ENCODE peak calls at places on chromosome 15, in eight cellular contexts. O, N, M, J, C, X, Q and E are unnamed samples.

GRCh38 chr15:63763476-63764123 is 70.1 kb downstream of the HERC1 start:
- DNase-seq in O (no peak), N (no peak), M (no peak), J (no peak), C (no peak), X (no peak), Q (no peak), E (no peak)

GRCh38 chr15:91936182-91936775 is 82.8 kb downstream of the SLCO3A1 start:
- DNase-seq in O (no peak), N (no peak), M (no peak), J (no peak), C (no peak), X (no peak), Q (no peak), E (no peak)

GRCh38 chr15:52709172-52709979 is 30.2 kb upstream of the ATOSA start:
- DNase-seq in O (peak; percentile 94), N (no peak), M (no peak), J (no peak), C (no peak), X (no peak), Q (no peak), E (no peak)

GRCh38 chr15:89136818-89137772 is 48.8 kb downstream of the ABHD2 start:
- DNase-seq in O (no peak), N (no peak), M (no peak), J (no peak), C (no peak), X (no peak), Q (peak; percentile 77), E (no peak)

GRCh38 chr15:59556405-59556804 is 55.2 kb upstream of the GCNT3 start:
- DNase-seq in O (no peak), N (no peak), M (no peak), J (no peak), C (no peak), X (no peak), Q (no peak), E (no peak)

GRCh38 chr15:90040618-90041017 is 39.5 kb downstream of the ZNF710 start:
- DNase-seq in O (no peak), N (peak; percentile 33), M (no peak), J (no peak), C (no peak), X (no peak), Q (no peak), E (no peak)

GRCh38 chr15:99511865-99512632 is 53.7 kb upstream of the MEF2A start:
- DNase-seq in O (no peak), N (no peak), M (no peak), J (peak; percentile 60), C (no peak), X (no peak), Q (no peak), E (no peak)

GRCh38 chr15:63970723-63971426 is 75.4 kb downstream of the DAPK2 start:
- DNase-seq in O (no peak), N (no peak), M (no peak), J (no peak), C (no peak), X (no peak), Q (no peak), E (no peak)

GRCh38 chr15:56739964-56740640 is 6.8 kb upstream of the ZNF280D start:
- DNase-seq in O (peak; percentile 83), N (no peak), M (peak; percentile 49), J (no peak), C (no peak), X (no peak), Q (no peak), E (no peak)

GRCh38 chr15:21260966-21261395 is 179.3 kb downstream of the POTEB3 start:
- DNase-seq in O (no peak), N (peak; percentile 69), M (no peak), J (no peak), C (peak; percentile 26), X (no peak), Q (peak; percentile 62), E (no peak)

GRCh38 chr15:79595995-79596622 is 164.0 kb downstream of the MINAR1 start:
- DNase-seq in O (peak; percentile 98), N (no peak), M (peak; percentile 95), J (peak; percentile 83), C (peak; percentile 87), X (no peak), Q (no peak), E (peak; percentile 54)

GRCh38 chr15:90201944-90202375 is 830 bp downstream of the SEMA4B start:
- DNase-seq in O (peak; percentile 52), N (no peak), M (no peak), J (no peak), C (no peak), X (no peak), Q (no peak), E (no peak)

GRCh38 chr15:88450125-88450798 is 16.9 kb downstream of the MRPL46 start:
- DNase-seq in O (peak; percentile 91), N (no peak), M (peak; percentile 49), J (peak; percentile 63), C (peak; percentile 92), X (peak; percentile 6), Q (peak; percentile 68), E (peak; percentile 38)

GRCh38 chr15:39589193-39589814 is 8.4 kb downstream of the THBS1 start:
- DNase-seq in O (no peak), N (no peak), M (no peak), J (no peak), C (no peak), X (no peak), Q (no peak), E (no peak)

GRCh38 chr15:98560338-98560737 is 88.0 kb upstream of the IGF1R start:
- DNase-seq in O (no peak), N (no peak), M (no peak), J (no peak), C (no peak), X (no peak), Q (no peak), E (no peak)

GRCh38 chr15:89666147-89666857 is 11.0 kb upstream of the KIF7 start:
- DNase-seq in O (peak; percentile 29), N (no peak), M (no peak), J (no peak), C (no peak), X (no peak), Q (peak; percentile 63), E (no peak)

GRCh38 chr15:80160570-80161156 is 7.9 kb downstream of the FAH start:
- DNase-seq in O (no peak), N (no peak), M (no peak), J (peak; percentile 92), C (no peak), X (no peak), Q (peak; percentile 78), E (peak; percentile 85)

GRCh38 chr15:41930867-41931222 is 37.0 kb upstream of the SPTBN5 start:
- DNase-seq in O (no peak), N (no peak), M (no peak), J (no peak), C (no peak), X (no peak), Q (no peak), E (no peak)
- H3K27me3 ChIP-seq in O (no peaks in the 10 kb centered on the region), N (no peaks in the 10 kb centered on the region), M (no peaks in the 10 kb centered on the region), J (no peaks in the 10 kb centered on the region), C (no peaks in the 10 kb centered on the region), X (no peaks in the 10 kb centered on the region), Q (no peaks in the 10 kb centered on the region), E (no peaks in the 10 kb centered on the region)

DNA sequence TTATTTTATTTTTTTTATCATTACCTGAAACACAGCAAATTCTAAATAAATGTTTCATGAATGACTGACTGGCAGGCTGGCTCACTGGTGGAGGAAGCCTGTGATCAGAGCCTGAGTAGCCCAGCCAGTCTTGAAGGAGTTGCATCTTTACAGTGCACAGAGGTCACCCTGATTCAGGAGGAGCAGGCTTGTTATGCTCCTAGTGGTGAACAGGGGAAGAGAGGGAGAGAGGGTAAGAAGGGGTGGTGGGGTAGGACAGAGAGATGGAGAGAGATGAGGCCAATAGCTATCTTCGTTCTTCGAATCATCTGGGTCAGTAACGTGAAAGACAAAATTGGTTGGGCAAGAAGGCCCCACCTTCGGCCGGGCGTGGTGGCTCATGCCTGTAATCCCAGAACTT is 202.6 kb upstream of the MCTP2 start:
- DNase-seq in O (no peak), N (no peak), M (no peak), J (no peak), C (no peak), X (no peak), Q (no peak), E (no peak)
- TF ChIP-seq CTCF in O (no peak), N (no peak), M (no peak), J (no peak), C (no peak), X (no peak), Q (no peak), E (no peak)

GRCh38 chr15:48361690-48362089 is 30.5 kb downstream of the DUT start:
- DNase-seq in O (no peak), N (no peak), M (no peak), J (no peak), C (no peak), X (no peak), Q (no peak), E (no peak)

GRCh38 chr15:48360841-48361240 is 29.6 kb downstream of the DUT start:
- DNase-seq in O (peak; percentile 9), N (no peak), M (peak; percentile 10), J (no peak), C (no peak), X (no peak), Q (no peak), E (no peak)

GRCh38 chr15:48355377-48355776 is 24.1 kb downstream of the DUT start:
- DNase-seq in O (no peak), N (no peak), M (no peak), J (no peak), C (no peak), X (no peak), Q (no peak), E (no peak)

GRCh38 chr15:48358229-48358641 is 27.0 kb downstream of the DUT start:
- DNase-seq in O (peak; percentile 45), N (no peak), M (peak; percentile 21), J (no peak), C (no peak), X (no peak), Q (no peak), E (no peak)

GRCh38 chr15:48358681-48359152 is 27.5 kb downstream of the DUT start:
- DNase-seq in O (no peak), N (no peak), M (no peak), J (no peak), C (no peak), X (no peak), Q (no peak), E (no peak)
- H3K4me3 ChIP-seq in O (no peak overlapping the region), N (no peak overlapping the region), M (no peak overlapping the region), J (no peak overlapping the region), C (no peak overlapping the region), X (no peak overlapping the region), Q (no peak overlapping the region), E (no peak overlapping the region)

DNA sequence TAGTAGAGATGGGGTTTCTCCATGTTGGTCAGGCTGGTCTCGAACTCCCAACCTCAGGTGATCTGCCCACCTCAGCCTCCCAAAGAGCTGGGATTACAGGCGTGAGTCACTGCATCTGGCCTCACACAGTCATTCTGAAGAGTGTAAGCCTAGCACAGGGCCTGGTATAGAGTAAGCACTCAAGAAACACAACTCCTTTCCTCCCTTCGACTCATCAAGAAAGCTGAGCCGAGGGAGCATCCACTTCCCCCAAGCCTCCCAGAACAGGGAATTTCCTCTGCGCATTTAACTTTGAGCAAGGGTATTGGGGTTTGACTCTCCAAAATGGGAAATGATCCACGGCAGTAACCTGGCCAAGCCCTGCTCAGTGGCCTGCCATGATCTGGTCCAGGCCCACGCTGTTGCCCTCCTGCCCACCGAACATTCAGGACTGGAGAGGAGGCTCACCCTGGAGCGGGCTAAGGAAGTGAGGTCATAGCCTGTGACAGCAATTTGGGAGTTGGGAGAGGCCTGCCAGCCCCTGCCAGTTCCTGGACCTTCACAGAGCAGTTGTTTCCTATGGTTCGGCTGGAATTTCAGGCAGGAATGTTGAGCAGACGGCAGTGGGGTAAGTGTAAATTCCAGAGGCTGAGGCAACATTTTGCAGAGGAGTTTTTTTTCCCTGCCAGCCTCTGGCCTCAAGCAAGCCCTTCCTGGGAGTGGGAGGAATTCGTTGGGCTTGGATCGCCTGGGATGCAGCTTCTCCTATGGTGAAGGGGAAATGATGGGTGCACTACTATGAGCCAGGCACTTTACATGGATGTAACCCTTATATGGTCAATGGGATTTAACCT is 21.2 kb upstream of the SMAD3 start:
- DNase-seq in O (peak; percentile 87), N (no peak), M (no peak), J (no peak), C (no peak), X (no peak), Q (no peak), E (no peak)
- H3K27me3 ChIP-seq in O (no peaks in the 10 kb centered on the region), N (no peaks in the 10 kb centered on the region), M (no peaks in the 10 kb centered on the region), J (no peaks in the 10 kb centered on the region), C (no peaks in the 10 kb centered on the region), X (no peaks in the 10 kb centered on the region), Q (no peaks in the 10 kb centered on the region), E (no peaks in the 10 kb centered on the region)